ENCODE peak calls at places on chromosomes 16 and 17, in five cellular contexts. S, R, X, U and D are unnamed samples.

GRCh38 chr17:48630925-48631692 is 5.0 kb upstream of the HOXB9 start:
- DNase-seq in S (no peak), R (no peak), X (no peak), U (no peak), D (peak; percentile 33)

GRCh38 chr17:36131436-36131835 is 27.8 kb downstream of the CCL4 start:
- DNase-seq in S (no peak), R (no peak), X (no peak), U (no peak), D (no peak)

GRCh38 chr16:19843371-19843770 is 41.3 kb downstream of the GPRC5B start:
- DNase-seq in S (no peak), R (no peak), X (no peak), U (no peak), D (no peak)

GRCh38 chr17:56598471-56598870 is 5.0 kb downstream of the NOG start:
- DNase-seq in S (no peak), R (no peak), X (no peak), U (no peak), D (no peak)

GRCh38 chr16:3087836-3088235 is 11.3 kb downstream of the ZSCAN10 start:
- DNase-seq in S (no peak), R (no peak), X (no peak), U (no peak), D (no peak)

GRCh38 chr16:67235816-67236547 is 9.1 kb downstream of the TMEM208 start:
- DNase-seq in S (no peak), R (no peak), X (no peak), U (peak; percentile 80), D (no peak)

GRCh38 chr17:50090971-50091950 is 3.9 kb upstream of the PDK2 start:
- DNase-seq in S (no peak), R (no peak), X (no peak), U (no peak), D (no peak)

GRCh38 chr16:84368327-84368996 is at the start of gene ATP2C2:
- DNase-seq in S (peak; percentile 72), R (no peak), X (no peak), U (no peak), D (no peak)

GRCh38 chr17:66468241-66469087 is 166.1 kb downstream of the PRKCA start:
- DNase-seq in S (peak; percentile 50), R (no peak), X (no peak), U (no peak), D (no peak)

GRCh38 chr17:77372444-77373297 is 231.9 kb downstream of the SEC14L1 start:
- DNase-seq in S (peak; percentile 83), R (peak; percentile 83), X (no peak), U (peak; percentile 91), D (peak; percentile 92)

GRCh38 chr17:77371888-77372443 is 231.2 kb downstream of the SEC14L1 start:
- DNase-seq in S (peak; percentile 34), R (no peak), X (no peak), U (no peak), D (peak; percentile 55)

GRCh38 chr17:77369544-77369971 is 228.8 kb downstream of the SEC14L1 start:
- DNase-seq in S (peak; percentile 24), R (peak; percentile 6), X (no peak), U (no peak), D (peak; percentile 32)

GRCh38 chr17:77370536-77370935 is 229.8 kb downstream of the SEC14L1 start:
- DNase-seq in S (no peak), R (peak; percentile 4), X (no peak), U (no peak), D (peak; percentile 11)

GRCh38 chr17:77371117-77371887 is 230.5 kb downstream of the SEC14L1 start:
- DNase-seq in S (peak; percentile 36), R (peak; percentile 23), X (no peak), U (no peak), D (peak; percentile 45)
- H3K27ac ChIP-seq in S (peak overlapping the region; percentile 87), R (peak overlapping the region; percentile 83), X (no peak overlapping the region), U (peak overlapping the region; percentile 95), D (no peak overlapping the region)

DNA sequence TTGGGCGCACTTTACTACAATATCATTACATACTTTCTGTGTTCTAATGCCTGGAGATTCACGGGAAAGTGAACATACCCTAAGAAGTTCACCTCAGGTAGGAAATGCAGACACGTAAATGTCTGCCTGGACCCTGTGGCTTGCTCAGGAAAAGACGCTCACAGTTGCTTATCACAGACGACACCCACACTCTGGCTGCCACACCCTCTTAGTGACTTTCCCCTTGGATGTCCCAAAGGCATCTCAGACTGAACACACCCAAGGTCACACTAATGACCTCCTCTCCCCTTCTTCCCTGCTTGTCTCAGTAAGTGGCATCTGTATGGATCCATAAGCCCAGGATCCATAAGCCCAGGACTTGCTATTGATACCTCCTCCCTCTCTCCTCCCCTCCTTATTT is 32.6 kb downstream of the CDRT15 start:
- DNase-seq in S (no peak), R (no peak), X (no peak), U (no peak), D (no peak)
- H3K27ac ChIP-seq in S (no peak overlapping the region), R (no peak overlapping the region), X (no peak overlapping the region), U (no peak overlapping the region), D (no peak overlapping the region)

DNA sequence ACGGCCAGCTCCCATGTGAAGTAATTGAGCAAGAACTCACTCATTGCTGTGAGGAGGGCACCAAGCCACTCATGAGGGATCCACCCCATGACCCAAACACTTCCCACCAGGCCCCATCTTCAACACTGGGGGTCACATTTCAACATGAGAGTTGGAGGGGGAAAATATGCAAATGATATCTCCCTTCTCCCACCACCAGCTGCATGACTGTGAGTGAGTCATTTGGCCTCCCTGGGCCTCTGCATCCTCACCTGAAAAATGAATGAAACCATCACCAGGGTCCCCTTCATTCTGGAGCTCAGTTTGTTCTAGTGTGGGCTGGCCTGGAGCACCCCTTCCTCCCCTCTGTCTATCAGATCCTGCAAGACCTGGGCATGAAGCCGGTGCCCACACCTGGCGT is 6.8 kb upstream of the MED9 start:
- DNase-seq in S (no peak), R (no peak), X (no peak), U (no peak), D (no peak)
- H3K27ac ChIP-seq in S (no peak overlapping the region), R (no peak overlapping the region), X (no peak overlapping the region), U (no peak overlapping the region), D (no peak overlapping the region)

GRCh38 chr16:53209489-53209888 is 154.7 kb downstream of the CHD9 start:
- DNase-seq in S (no peak), R (no peak), X (no peak), U (no peak), D (no peak)
- H3K27ac ChIP-seq in S (peak overlapping the region; percentile 86), R (peak overlapping the region; percentile 86), X (no peak overlapping the region), U (peak overlapping the region; percentile 88), D (no peak overlapping the region)

GRCh38 chr16:27221576-27222498 is 18.5 kb downstream of the KDM8 start:
- DNase-seq in S (no peak), R (no peak), X (no peak), U (no peak), D (no peak)

GRCh38 chr16:27220120-27220519 is 16.8 kb downstream of the KDM8 start:
- DNase-seq in S (no peak), R (no peak), X (no peak), U (no peak), D (no peak)

GRCh38 chr16:27220527-27220926 is 17.2 kb downstream of the KDM8 start:
- DNase-seq in S (no peak), R (no peak), X (no peak), U (no peak), D (no peak)

GRCh38 chr16:27222499-27223225 is 19.3 kb downstream of the KDM8 start:
- DNase-seq in S (no peak), R (peak; percentile 60), X (no peak), U (no peak), D (no peak)

GRCh38 chr16:27220991-27221390 is 17.7 kb downstream of the KDM8 start:
- DNase-seq in S (no peak), R (no peak), X (no peak), U (no peak), D (no peak)
- H3K27ac ChIP-seq in S (no peak overlapping the region), R (no peak overlapping the region), X (no peak overlapping the region), U (no peak overlapping the region), D (no peak overlapping the region)

GRCh38 chr17:8651013-8651412 is 20.5 kb upstream of the MYH10 start:
- DNase-seq in S (no peak), R (no peak), X (no peak), U (no peak), D (no peak)

GRCh38 chr17:8654822-8655221 is 24.3 kb upstream of the MYH10 start:
- DNase-seq in S (no peak), R (no peak), X (no peak), U (no peak), D (no peak)

GRCh38 chr17:8649157-8650118 is 18.9 kb upstream of the MYH10 start:
- DNase-seq in S (no peak), R (peak; percentile 43), X (no peak), U (no peak), D (peak; percentile 87)

GRCh38 chr17:8647202-8647601 is 16.7 kb upstream of the MYH10 start:
- DNase-seq in S (no peak), R (no peak), X (no peak), U (no peak), D (no peak)

DNA sequence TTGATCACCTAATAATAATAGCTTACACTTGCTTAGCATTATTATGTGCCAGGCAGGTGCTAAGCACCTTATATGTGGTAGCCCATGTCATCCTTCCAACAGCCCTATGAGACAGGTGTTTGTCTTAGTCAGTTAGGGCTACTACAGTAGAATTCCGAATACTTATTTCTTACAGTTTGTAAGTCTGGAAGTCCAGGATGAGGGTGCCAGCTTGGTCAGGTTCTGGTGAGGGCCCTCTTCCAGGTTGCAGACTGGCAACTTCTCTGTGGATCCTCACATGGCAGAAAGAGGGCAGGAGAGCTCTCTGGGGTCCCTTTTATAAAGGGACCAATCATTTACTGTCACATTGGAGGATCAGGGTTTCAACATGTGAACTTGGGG is 19.6 kb upstream of the MYH10 start:
- DNase-seq in S (no peak), R (no peak), X (no peak), U (no peak), D (no peak)
- H3K27ac ChIP-seq in S (no peak overlapping the region), R (no peak overlapping the region), X (no peak overlapping the region), U (no peak overlapping the region), D (peak overlapping the region; percentile 85)

DNA sequence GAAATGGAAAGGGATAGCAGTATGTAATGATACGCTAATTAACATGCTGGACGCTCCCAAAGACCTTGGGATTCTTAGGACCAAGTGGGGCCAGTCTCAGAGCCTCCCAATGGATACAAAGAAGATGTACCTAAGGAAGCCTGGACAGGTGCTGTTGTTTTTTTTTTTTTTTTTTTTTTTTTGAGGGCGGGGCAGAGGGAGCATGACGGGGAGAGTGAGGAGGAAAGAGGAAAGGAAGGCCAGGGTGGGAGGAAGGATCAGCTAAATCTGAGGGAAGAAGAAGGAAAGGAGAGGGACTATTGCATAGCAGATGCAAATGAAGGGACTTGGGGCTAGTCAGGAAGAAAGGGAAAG is 2.5 kb downstream of the VAMP2 start:
- DNase-seq in S (no peak), R (peak; percentile 1), X (no peak), U (no peak), D (no peak)
- H3K27ac ChIP-seq in S (peak overlapping the region; percentile 92), R (peak overlapping the region; percentile 100), X (no peak overlapping the region), U (no peak overlapping the region), D (no peak overlapping the region)

GRCh38 chr16:48561960-48562393 is 48.0 kb downstream of the N4BP1 start:
- DNase-seq in S (no peak), R (no peak), X (no peak), U (no peak), D (no peak)
- H3K27ac ChIP-seq in S (peak overlapping the region; percentile 55), R (peak overlapping the region; percentile 1), X (no peak overlapping the region), U (no peak overlapping the region), D (no peak overlapping the region)